ENCODE peak calls at places on chromosomes 4 and X, in five cellular contexts. P is IMR-90, F is GM12891, X is AG10803, O is right cardiac atrium. R is an unnamed sample.

GRCh38 chr4:93897559-93897958 is 69.0 kb downstream of the ATOH1 start:
- DNase-seq in X (no peak), F (peak), P (no peak), O (no peak), R (peak)

GRCh38 chrX:148049441-148049840 is 68.3 kb downstream of the FMR1NB start:
- DNase-seq in P (peak), O (no peak), X (peak), F (no peak), R (no peak)

GRCh38 chrX:44913656-44914531 is 40.9 kb downstream of the KDM6A start:
- DNase-seq in P (no peak), O (no peak), F (no peak), X (no peak), R (no peak)

GRCh38 chr4:67291639-67292038 is 253.7 kb downstream of the CENPC start:
- DNase-seq in O (no peak), F (no peak), P (no peak), X (no peak), R (no peak)

GRCh38 chrX:71224098-71224708 is 1.2 kb downstream of the GJB1 start:
- DNase-seq in P (no peak), F (no peak), X (no peak), O (no peak), R (no peak)

GRCh38 chrX:32530802-32531403 is 680.4 kb downstream of the DMD start:
- DNase-seq in O (no peak), X (peak), F (no peak), P (peak), R (no peak)

GRCh38 chr4:139301821-139302611 is at the start of gene NDUFC1:
- DNase-seq in O (peak), P (peak), F (peak), X (peak), R (no peak)

GRCh38 chrX:13029341-13029740 is 15.1 kb downstream of the FAM9C start:
- DNase-seq in O (peak), X (no peak), P (peak), F (no peak), R (no peak)

GRCh38 chr4:112031712-112032328 is 113.4 kb upstream of the FAM241A start:
- DNase-seq in X (peak), P (peak), F (peak), O (no peak), R (peak)

GRCh38 chr4:161522031-161522430 is 641.8 kb downstream of the FSTL5 start:
- DNase-seq in P (no peak), O (no peak), F (no peak), X (no peak), R (no peak)

GRCh38 chr4:107896158-107896645 is 35.1 kb upstream of the CYP2U1 start:
- DNase-seq in X (peak), F (no peak), P (peak), O (no peak), R (no peak)

GRCh38 chr4:80006935-80007744 is 65.9 kb downstream of the ANTXR2 start:
- DNase-seq in F (no peak), X (peak), O (no peak), P (peak), R (no peak)

GRCh38 chr4:105225500-105225899 is 78.8 kb downstream of the TET2 start:
- DNase-seq in P (no peak), O (no peak), X (no peak), F (no peak), R (no peak)

GRCh38 chrX:154482786-154483185 is 3.6 kb downstream of the UBL4A start:
- DNase-seq in O (no peak), F (no peak), X (no peak), P (no peak), R (no peak)

GRCh38 chr4:82593416-82593815 is 31.6 kb upstream of the TMEM150C start:
- DNase-seq in P (no peak), F (no peak), X (no peak), O (no peak), R (no peak)

GRCh38 chr4:148443550-148444295 is 1.5 kb upstream of the NR3C2 start:
- DNase-seq in P (no peak), O (peak), X (no peak), F (peak), R (no peak)

GRCh38 chr4:153555730-153556440 is 89.7 kb downstream of the TMEM131L start:
- DNase-seq in P (peak), O (peak), X (peak), F (no peak), R (no peak)

GRCh38 chrX:110089656-110090404 is 86.9 kb downstream of the TMEM164 start:
- DNase-seq in F (no peak), X (no peak), O (no peak), P (no peak), R (no peak)

GRCh38 chr4:151563194-151563593 is 154.2 kb downstream of the FHIP1A start:
- DNase-seq in X (no peak), O (no peak), P (no peak), F (no peak), R (no peak)

GRCh38 chr4:16636304-16636703 is 262.1 kb downstream of the LDB2 start:
- DNase-seq in O (no peak), X (no peak), P (no peak), F (no peak), R (no peak)

GRCh38 chrX:274904-275475 is 6.2 kb upstream of the PLCXD1 start:
- DNase-seq in X (no peak), P (no peak), F (no peak), O (peak), R (no peak)

GRCh38 chrX:138859421-138859820 is 147.9 kb upstream of the FGF13 start:
- DNase-seq in X (peak), P (no peak), F (no peak), O (no peak), R (no peak)

GRCh38 chr4:53307210-53307609 is 58.7 kb downstream of the SCFD2 start:
- DNase-seq in O (no peak), F (no peak), P (no peak), X (peak), R (no peak)

GRCh38 chrX:150361777-150362351 is 1.3 kb upstream of the MAMLD1 start:
- DNase-seq in F (no peak), P (peak), X (no peak), O (no peak), R (no peak)